ENCODE peak calls at places on chromosomes 7 and 10, in ten cellular contexts. V is astrocyte of the spinal cord; H is hepatocyte; W is IMR-90; X is breast epithelium; G is CD8-positive, alpha-beta T cell; I is NB4; S is OCI-LY7; N is Peyer's patch; U is BE2C. O is an unnamed sample.

GRCh38 chr10:78556700-78557432 is 511.9 kb upstream of the ZMIZ1 start:
- DNase-seq in I (peak), H (no peak), G (no peak), X (no peak), N (no peak), U (no peak), V (no peak), W (no peak), S (no peak), O (no peak)

GRCh38 chr10:113199459-113199858 is 249.4 kb downstream of the TCF7L2 start:
- DNase-seq in I (no peak), U (no peak), W (peak), S (no peak), X (no peak), H (no peak), N (no peak), V (peak), G (no peak), O (no peak)

GRCh38 chr7:91383875-91384274 is 119.6 kb downstream of the FZD1 start:
- DNase-seq in U (no peak), N (no peak), W (no peak), X (no peak), I (no peak), H (no peak), V (no peak), S (no peak), G (no peak), O (no peak)

GRCh38 chr7:93147358-93147757 is 827 bp downstream of the SAMD9L start:
- DNase-seq in U (no peak), X (no peak), G (peak), I (peak), H (peak), V (peak), W (peak), N (peak), S (peak), O (peak)

GRCh38 chr7:7736671-7737070 is 18.3 kb upstream of the RPA3 start:
- DNase-seq in V (no peak), W (no peak), G (no peak), N (no peak), U (no peak), I (no peak), X (no peak), S (no peak), H (no peak), O (no peak)

GRCh38 chr10:87671416-87671815 is 11.7 kb downstream of the PAPSS2 start:
- DNase-seq in I (no peak), S (no peak), W (peak), V (peak), X (no peak), U (no peak), G (no peak), N (no peak), H (no peak), O (no peak)

GRCh38 chr10:93941603-93942002 is 47.8 kb downstream of the SLC35G1 start:
- DNase-seq in H (no peak), N (no peak), W (no peak), S (no peak), G (no peak), X (no peak), U (no peak), V (no peak), I (no peak), O (no peak)

GRCh38 chr10:15123749-15124184 is 26.6 kb downstream of the RPP38 start:
- DNase-seq in U (no peak), X (no peak), W (peak), G (no peak), V (peak), H (no peak), I (no peak), N (no peak), S (no peak), O (peak)

GRCh38 chr7:23490357-23491131 is 20.3 kb upstream of the IGF2BP3 start:
- DNase-seq in X (no peak), S (peak), I (peak), U (peak), H (no peak), V (peak), W (no peak), N (peak), G (peak), O (peak)

GRCh38 chr7:77226357-77226839 is 26.8 kb upstream of the FGL2 start:
- DNase-seq in G (no peak), V (no peak), H (no peak), I (no peak), U (no peak), W (peak), X (no peak), N (no peak), S (no peak), O (peak)

GRCh38 chr7:30225863-30226361 is 58.5 kb upstream of the ZNRF2 start:
- DNase-seq in I (peak), G (no peak), V (peak), H (peak), X (peak), W (peak), N (no peak), U (peak), S (peak), O (peak)

GRCh38 chr10:15486404-15486803 is 115.3 kb upstream of the FAM171A1 start:
- DNase-seq in I (no peak), W (peak), S (no peak), X (no peak), V (peak), H (no peak), N (no peak), G (no peak), U (no peak), O (no peak)

GRCh38 chr10:77320852-77321496 is 316.6 kb downstream of the KCNMA1 start:
- DNase-seq in X (no peak), H (no peak), U (no peak), I (no peak), G (no peak), N (no peak), W (peak), S (no peak), V (peak), O (peak)

GRCh38 chr10:29795856-29796255 is 161.1 kb upstream of the SVIL start:
- DNase-seq in G (no peak), U (no peak), H (no peak), S (no peak), V (peak), W (peak), X (no peak), N (no peak), I (no peak), O (no peak)

GRCh38 chr7:142629588-142630260 is 119.5 kb upstream of the PRSS1 start:
- DNase-seq in V (peak), X (no peak), U (no peak), H (peak), S (no peak), I (no peak), N (no peak), W (peak), G (no peak), O (peak)

GRCh38 chr10:79483299-79483698 is 29.0 kb upstream of the EIF5AL1 start:
- DNase-seq in S (no peak), G (no peak), U (no peak), W (no peak), V (no peak), N (no peak), I (no peak), H (no peak), X (no peak), O (no peak)

GRCh38 chr7:64686493-64687184 is 20.7 kb downstream of the ZNF107 start:
- DNase-seq in G (no peak), I (peak), U (no peak), S (peak), W (no peak), V (no peak), H (no peak), X (peak), N (no peak), O (no peak)

GRCh38 chr10:102927311-102928010 is 9.4 kb downstream of the CNNM2 start:
- DNase-seq in U (no peak), H (no peak), N (no peak), X (no peak), V (no peak), G (no peak), W (no peak), S (no peak), I (peak), O (no peak)

GRCh38 chr10:30027057-30028005 is 32.1 kb downstream of the JCAD start:
- DNase-seq in X (peak), U (no peak), S (peak), G (peak), V (no peak), I (peak), H (no peak), N (peak), W (no peak), O (no peak)

GRCh38 chr7:127189074-127189473 is 63.7 kb downstream of the GRM8 start:
- DNase-seq in W (no peak), N (no peak), H (no peak), X (no peak), S (no peak), G (no peak), I (no peak), U (no peak), V (no peak), O (no peak)

GRCh38 chr10:80191589-80192270 is 13.6 kb downstream of the ANXA11 start:
- DNase-seq in X (no peak), N (peak), V (no peak), I (no peak), H (no peak), S (no peak), G (peak), U (no peak), W (no peak), O (no peak)

GRCh38 chr7:30430300-30430699 is 48.3 kb downstream of the NOD1 start:
- DNase-seq in N (no peak), S (no peak), W (no peak), U (no peak), H (no peak), I (peak), V (peak), X (peak), G (no peak), O (peak)

GRCh38 chr10:13907570-13907969 is 320.8 kb downstream of the PRPF18 start:
- DNase-seq in H (no peak), X (no peak), N (no peak), W (no peak), S (no peak), I (no peak), U (no peak), G (no peak), V (no peak), O (no peak)

GRCh38 chr10:70537398-70538194 is 59.0 kb downstream of the PALD1 start:
- DNase-seq in H (peak), U (peak), I (no peak), N (no peak), S (peak), X (no peak), G (no peak), W (no peak), V (no peak), O (no peak)
- TF ChIP-seq CTCF in H (peak), U (peak), I (peak), N (peak), S (peak), X (no peak), G (no peak), W (peak), V (peak), O (peak)

DNA sequence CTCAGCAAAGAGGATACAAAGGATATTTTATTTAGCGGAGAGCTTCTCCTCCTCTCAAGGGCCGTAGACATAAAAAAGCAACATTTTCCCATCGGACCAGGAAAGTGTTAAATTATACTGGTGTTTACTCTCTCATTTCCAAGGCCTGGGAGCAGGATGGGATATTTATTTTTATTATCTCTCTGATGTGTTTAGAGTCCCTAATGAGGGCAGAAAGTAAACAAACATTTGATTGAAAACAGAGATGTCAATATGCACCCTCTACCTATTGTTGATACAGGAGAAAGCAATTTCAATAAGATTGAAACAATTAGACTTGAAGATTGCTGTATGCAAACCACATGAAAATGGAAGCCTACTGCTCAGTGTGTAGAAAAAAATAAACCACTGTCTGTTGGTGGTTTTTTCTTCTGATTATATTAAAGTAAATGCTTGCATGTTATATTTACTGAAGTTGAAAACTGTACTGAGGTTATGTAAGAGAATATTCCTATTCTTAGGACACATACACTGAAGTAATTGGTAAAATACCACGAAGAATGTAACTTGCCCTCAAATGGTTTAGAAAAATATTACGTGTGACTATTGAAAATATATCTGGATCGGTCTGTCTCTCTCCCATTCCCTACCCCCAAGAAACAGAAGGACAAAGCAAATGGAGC is 59.3 kb downstream of the ATXN7L1 start:
- DNase-seq in I (no peak), U (no peak), H (no peak), G (no peak), S (no peak), W (peak), N (no peak), V (no peak), X (no peak), O (no peak)
- H3K4me3 ChIP-seq in I (no peak), U (no peak), H (no peak), G (no peak), S (no peak), W (no peak), N (no peak), V (no peak), X (no peak), O (no peak)

DNA sequence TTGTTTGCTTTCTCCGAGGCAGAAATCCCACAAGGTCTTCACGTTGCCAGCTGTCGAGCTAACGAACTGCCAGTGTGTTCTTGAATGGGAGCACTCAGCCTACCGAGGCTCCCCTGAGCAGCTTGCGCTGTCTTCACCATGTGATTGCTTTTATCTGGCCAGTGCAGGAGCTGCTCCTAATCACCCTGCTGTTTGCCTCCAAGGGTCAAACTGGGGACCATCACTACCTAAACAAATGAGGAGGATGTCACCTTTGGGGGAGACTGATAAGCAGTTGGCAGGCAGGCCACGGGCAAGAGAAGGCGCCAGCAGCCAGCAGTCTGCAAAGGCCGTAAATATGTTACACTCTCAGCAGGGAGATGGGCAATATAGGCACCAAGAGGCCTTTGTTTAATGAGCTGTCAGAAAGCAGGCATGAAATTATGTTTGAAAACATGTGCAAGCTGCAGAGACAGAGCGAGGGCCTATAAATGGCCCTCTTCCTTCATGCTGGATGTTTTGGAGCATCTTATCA is 267.1 kb upstream of the NPVF start:
- DNase-seq in I (no peak), H (peak), S (no peak), X (no peak), V (no peak), G (no peak), U (no peak), N (no peak), W (no peak), O (no peak)
- TF ChIP-seq CTCF in I (no peak), H (no peak), S (no peak), X (no peak), V (no peak), G (no peak), U (no peak), N (no peak), W (no peak), O (no peak)

GRCh38 chr7:135715055-135715522 is 12.9 kb downstream of the SLC13A4 start:
- DNase-seq in X (no peak), N (no peak), W (no peak), G (no peak), H (no peak), S (no peak), V (no peak), I (no peak), U (no peak), O (no peak)
- H3K4me3 ChIP-seq in X (no peak), N (no peak), W (no peak), G (no peak), H (no peak), S (no peak), V (no peak), I (no peak), U (no peak), O (no peak)

GRCh38 chr10:108434818-108435217 is 1270.3 kb upstream of the SORCS1 start:
- DNase-seq in I (peak), W (no peak), S (no peak), X (no peak), V (no peak), G (no peak), N (no peak), H (no peak), U (peak), O (no peak)

GRCh38 chr10:108443636-108444035 is 1279.1 kb upstream of the SORCS1 start:
- DNase-seq in X (no peak), S (no peak), U (no peak), V (no peak), N (no peak), W (no peak), G (no peak), H (no peak), I (no peak), O (no peak)

GRCh38 chr10:108439397-108439796 is 1274.9 kb upstream of the SORCS1 start:
- DNase-seq in U (no peak), H (no peak), I (no peak), S (no peak), X (no peak), G (no peak), N (no peak), W (no peak), V (no peak), O (peak)
- TF ChIP-seq CTCF in U (peak), H (peak), I (no peak), S (no peak), X (no peak), G (no peak), N (no peak), W (no peak), V (peak), O (no peak)

GRCh38 chr7:74092321-74092963 is 8.8 kb downstream of the LIMK1 start:
- DNase-seq in W (no peak), U (peak), V (no peak), X (no peak), G (no peak), H (no peak), S (peak), N (no peak), I (no peak), O (no peak)

GRCh38 chr7:74097937-74098614 is 14.5 kb downstream of the LIMK1 start:
- DNase-seq in H (peak), S (no peak), V (peak), W (peak), N (no peak), X (no peak), U (peak), I (no peak), G (no peak), O (peak)

GRCh38 chr7:74092964-74093339 is 9.3 kb downstream of the LIMK1 start:
- DNase-seq in N (no peak), U (peak), S (peak), X (no peak), V (peak), I (peak), G (no peak), W (peak), H (no peak), O (peak)

GRCh38 chr7:74093671-74094223 is 10.1 kb downstream of the LIMK1 start:
- DNase-seq in N (no peak), S (peak), W (no peak), V (peak), I (no peak), H (no peak), G (no peak), U (peak), X (no peak), O (no peak)

DNA sequence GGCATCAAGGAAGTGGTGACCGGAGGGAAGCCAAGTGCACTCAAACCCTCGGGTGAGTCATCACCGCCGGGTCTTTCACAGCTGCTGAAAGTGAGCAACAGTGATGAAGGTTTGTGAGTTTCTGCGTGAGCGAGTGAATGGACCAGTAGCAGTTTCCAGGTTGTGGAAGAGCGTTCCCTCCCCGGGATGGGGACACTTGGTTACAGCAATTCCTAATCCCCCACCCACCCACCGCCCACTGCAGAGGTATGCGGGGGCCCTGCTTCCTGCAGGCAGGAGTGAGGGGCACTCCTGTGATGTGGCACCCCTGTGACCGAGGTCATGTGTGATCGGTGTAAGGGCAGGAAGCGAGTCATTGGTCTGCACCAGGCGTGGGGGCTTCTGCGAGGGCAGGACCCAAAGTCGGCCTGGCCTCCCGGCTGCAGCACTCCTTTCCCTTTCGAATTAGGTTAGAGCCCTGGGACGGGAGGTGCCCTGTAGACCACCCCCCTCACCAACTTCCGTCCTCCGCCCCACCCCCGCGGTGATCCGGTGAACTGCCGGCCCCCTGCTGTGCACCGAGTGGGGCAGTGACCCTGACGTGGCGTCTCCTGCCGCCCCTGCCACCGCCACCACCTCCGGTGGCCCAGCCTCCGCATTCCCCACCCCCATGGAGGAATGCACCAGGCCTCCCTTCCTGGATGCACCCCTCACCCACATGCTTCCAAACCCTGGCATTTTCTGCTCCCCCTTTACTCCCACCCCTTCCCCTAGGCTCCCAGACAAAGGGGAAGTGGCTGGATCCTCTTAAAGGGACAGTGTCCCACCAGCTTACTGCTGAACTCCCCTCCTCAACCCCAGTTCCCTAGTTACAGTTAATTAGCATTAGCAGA is 10.9 kb downstream of the LIMK1 start:
- DNase-seq in N (peak), X (peak), H (peak), I (peak), U (peak), S (peak), W (peak), G (peak), V (peak), O (peak)
- H3K4me3 ChIP-seq in N (peak), X (peak), H (no peak), I (peak), U (peak), S (peak), W (peak), G (peak), V (peak), O (peak)

GRCh38 chr7:129147723-129148122 is 3.2 kb downstream of the TSPAN33 start:
- DNase-seq in S (no peak), X (no peak), G (no peak), W (no peak), N (no peak), V (no peak), H (no peak), I (no peak), U (no peak), O (no peak)

GRCh38 chr7:129143724-129144094 is 798 bp upstream of the TSPAN33 start:
- DNase-seq in X (no peak), I (no peak), W (no peak), G (no peak), N (no peak), V (no peak), U (no peak), S (no peak), H (no peak), O (no peak)

GRCh38 chr7:129146237-129146979 is 1.9 kb downstream of the TSPAN33 start:
- DNase-seq in S (peak), V (no peak), N (no peak), W (no peak), X (no peak), H (no peak), U (no peak), I (no peak), G (no peak), O (no peak)

GRCh38 chr7:129144095-129144833 is at the start of gene TSPAN33:
- DNase-seq in G (peak), W (peak), X (peak), I (peak), H (peak), V (peak), N (peak), S (peak), U (peak), O (peak)

GRCh38 chr7:129144834-129145668 is 544 bp downstream of the TSPAN33 start:
- DNase-seq in S (no peak), H (no peak), V (no peak), U (no peak), N (no peak), I (no peak), X (no peak), W (no peak), G (peak), O (no peak)
- TF ChIP-seq CTCF in S (peak), H (peak), V (peak), U (peak), N (peak), I (peak), X (no peak), W (no peak), G (peak), O (no peak)

GRCh38 chr10:133161486-133162051 is 1.6 kb downstream of the KNDC1 start:
- DNase-seq in I (peak), S (no peak), X (peak), G (no peak), W (no peak), N (peak), H (no peak), U (no peak), V (no peak), O (no peak)
- H3K4me3 ChIP-seq in I (no peak), S (no peak), X (peak), G (no peak), W (peak), N (no peak), H (peak), U (no peak), V (no peak), O (no peak)